ENCODE peak calls at places on chromosomes 13 and 19, in four cellular contexts. W is cardiac muscle cell, E is neural progenitor cell, J is choroid plexus epithelial cell. F is an unnamed sample.

GRCh38 chr13:27381601-27382000 is 42.8 kb upstream of the GTF3A start:
- DNase-seq in W (no peak), E (no peak), J (no peak), F (no peak)

GRCh38 chr19:38433268-38433733 is at the start of gene RYR1:
- DNase-seq in W (peak), E (peak), J (peak), F (no peak)

GRCh38 chr13:85283408-85283807 is 515.8 kb downstream of the SLITRK6 start:
- DNase-seq in W (peak), E (no peak), J (peak), F (no peak)

GRCh38 chr19:18269336-18269735 is 4.9 kb downstream of the IQCN start:
- DNase-seq in W (no peak), E (no peak), J (no peak), F (no peak)

GRCh38 chr13:41916173-41916954 is 44.5 kb downstream of the VWA8 start:
- DNase-seq in W (peak), E (no peak), J (peak), F (peak)

GRCh38 chr13:98798849-98799645 is 46.6 kb upstream of the SLC15A1 start:
- DNase-seq in W (no peak), E (no peak), J (peak), F (peak)

GRCh38 chr13:110872034-110872767 is 42.7 kb downstream of the ANKRD10 start:
- DNase-seq in W (no peak), E (no peak), J (peak), F (no peak)

GRCh38 chr13:27259831-27260230 is 8.5 kb downstream of the RPL21 start:
- DNase-seq in W (no peak), E (no peak), J (peak), F (no peak)

GRCh38 chr19:6109947-6110346 is 353 bp downstream of the RFX2 start:
- DNase-seq in W (no peak), E (no peak), J (no peak), F (no peak)

GRCh38 chr13:110187501-110188161 is 119.3 kb downstream of the COL4A1 start:
- DNase-seq in W (peak), E (no peak), J (peak), F (peak)

GRCh38 chr19:29121684-29122083 is 91.3 kb downstream of the UQCRFS1 start:
- DNase-seq in W (no peak), E (peak), J (no peak), F (no peak)

GRCh38 chr19:39409886-39410619 is 2.4 kb upstream of the PLEKHG2 start:
- DNase-seq in W (peak), E (peak), J (no peak), F (peak)

DNA sequence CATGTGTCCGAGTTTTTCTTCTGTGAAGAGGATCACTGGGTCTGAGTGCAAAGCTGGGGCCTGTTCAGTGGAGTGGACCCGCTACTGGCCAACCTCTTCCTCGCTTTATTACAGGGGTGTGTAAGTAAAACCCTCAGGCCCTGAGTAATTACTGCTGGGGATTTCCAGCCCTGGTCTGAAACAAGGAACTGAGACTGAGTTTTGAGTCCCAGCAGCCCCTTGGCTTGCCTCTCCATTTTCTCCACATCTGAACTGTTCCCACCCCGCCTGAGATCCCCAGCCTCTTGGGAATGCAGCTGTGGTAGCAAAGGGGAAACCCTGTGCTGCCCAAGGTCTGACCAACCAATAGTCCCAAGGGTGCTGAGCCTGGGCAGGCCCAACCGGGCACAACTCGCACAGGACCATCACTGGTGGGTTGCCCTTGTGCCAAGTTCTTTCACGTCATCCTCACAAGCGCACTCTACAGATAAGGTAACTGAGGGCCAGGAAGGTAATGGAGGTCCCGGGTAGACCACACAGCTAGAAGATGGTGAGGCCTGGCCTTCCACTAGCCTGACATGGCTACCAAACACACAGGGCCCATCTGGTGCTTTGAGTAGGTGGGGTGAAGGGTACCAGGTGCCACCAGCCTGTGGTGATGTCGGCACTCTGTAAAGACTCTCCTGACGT is 13.7 kb upstream of the SLC35E1 start:
- DNase-seq in W (no peak), E (no peak), J (no peak), F (no peak)
- H3K4me3 ChIP-seq in W (no peak), E (no peak), J (no peak), F (no peak)

GRCh38 chr19:19489804-19490204 is 25.5 kb downstream of the TSSK6 start:
- DNase-seq in W (peak), E (peak), J (no peak), F (no peak)
- H3K4me3 ChIP-seq in W (no peak), E (no peak), J (no peak), F (no peak)

GRCh38 chr19:2611483-2612464 is 90.7 kb downstream of the GNG7 start:
- DNase-seq in W (no peak), E (no peak), J (no peak), F (no peak)
- H3K4me3 ChIP-seq in W (no peak), E (no peak), J (no peak), F (no peak)

GRCh38 chr19:40411125-40411842 is 1.9 kb downstream of the PRX start:
- DNase-seq in W (no peak), E (no peak), J (no peak), F (no peak)

GRCh38 chr19:40413291-40413994 is at the start of gene PRX:
- DNase-seq in W (peak), E (peak), J (no peak), F (no peak)

GRCh38 chr19:40414536-40415535 is 1.7 kb upstream of the PRX start:
- DNase-seq in W (no peak), E (peak), J (no peak), F (no peak)

GRCh38 chr19:40411958-40412499 is 1.1 kb downstream of the PRX start:
- DNase-seq in W (no peak), E (no peak), J (no peak), F (no peak)

GRCh38 chr19:40412866-40413265 is 312 bp downstream of the PRX start:
- DNase-seq in W (no peak), E (no peak), J (no peak), F (no peak)
- H3K4me3 ChIP-seq in W (no peak), E (no peak), J (no peak), F (no peak)

F was measured in astrocyte of the spinal cord.